ENCODE peak calls at places on chromosomes 1 and 21, in seven cellular contexts. One of them, this sample, is unnamed.

GRCh38 chr1:234529661-234530237 is 50.8 kb upstream of the TARBP1 start:
- DNase-seq in WTC11: no peak
- DNase-seq in choroid plexus epithelial cell: no peak
- DNase-seq in bronchial epithelial cell: no peak
- DNase-seq in hepatocyte: no peak
- DNase-seq in GM12878: no peak
- DNase-seq in IMR-90: no peak
- DNase-seq in this sample: no peak

GRCh38 chr1:41434748-41435449 is 49.6 kb downstream of the EDN2 start:
- DNase-seq in bronchial epithelial cell: no peak
- DNase-seq in IMR-90: no peak
- DNase-seq in choroid plexus epithelial cell: peak
- DNase-seq in hepatocyte: no peak
- DNase-seq in GM12878: no peak
- DNase-seq in WTC11: no peak
- DNase-seq in this sample: no peak

GRCh38 chr1:116763787-116764465 is 9.7 kb downstream of the CD2 start:
- DNase-seq in GM12878: no peak
- DNase-seq in WTC11: peak
- DNase-seq in hepatocyte: peak
- DNase-seq in bronchial epithelial cell: peak
- DNase-seq in IMR-90: no peak
- DNase-seq in choroid plexus epithelial cell: no peak
- DNase-seq in this sample: no peak

GRCh38 chr1:47104816-47105215 is 32.4 kb upstream of the CYP4A22 start:
- DNase-seq in bronchial epithelial cell: peak
- DNase-seq in WTC11: no peak
- DNase-seq in GM12878: no peak
- DNase-seq in IMR-90: no peak
- DNase-seq in choroid plexus epithelial cell: no peak
- DNase-seq in hepatocyte: no peak
- DNase-seq in this sample: no peak

GRCh38 chr1:84634536-84635205 is 55.6 kb downstream of the SSX2IP start:
- DNase-seq in IMR-90: no peak
- DNase-seq in bronchial epithelial cell: peak
- DNase-seq in hepatocyte: peak
- DNase-seq in GM12878: no peak
- DNase-seq in WTC11: no peak
- DNase-seq in choroid plexus epithelial cell: peak
- DNase-seq in this sample: no peak

GRCh38 chr1:234292006-234292405 is 81.2 kb upstream of the COA6 start:
- DNase-seq in choroid plexus epithelial cell: no peak
- DNase-seq in WTC11: no peak
- DNase-seq in GM12878: no peak
- DNase-seq in hepatocyte: no peak
- DNase-seq in IMR-90: no peak
- DNase-seq in bronchial epithelial cell: no peak
- DNase-seq in this sample: no peak

GRCh38 chr1:3771108-3772026 is 1.2 kb upstream of the SMIM1 start:
- DNase-seq in IMR-90: no peak
- DNase-seq in WTC11: no peak
- DNase-seq in GM12878: no peak
- DNase-seq in choroid plexus epithelial cell: no peak
- DNase-seq in bronchial epithelial cell: no peak
- DNase-seq in hepatocyte: no peak
- DNase-seq in this sample: no peak

GRCh38 chr21:35198004-35198403 is 148.9 kb upstream of the RUNX1 start:
- DNase-seq in GM12878: no peak
- DNase-seq in WTC11: no peak
- DNase-seq in choroid plexus epithelial cell: peak
- DNase-seq in bronchial epithelial cell: peak
- DNase-seq in hepatocyte: peak
- DNase-seq in IMR-90: peak
- DNase-seq in this sample: peak

GRCh38 chr1:201429771-201430501 is 8.4 kb upstream of the TNNI1 start:
- DNase-seq in WTC11: no peak
- DNase-seq in hepatocyte: no peak
- DNase-seq in IMR-90: no peak
- DNase-seq in bronchial epithelial cell: no peak
- DNase-seq in choroid plexus epithelial cell: no peak
- DNase-seq in GM12878: no peak
- DNase-seq in this sample: no peak

GRCh38 chr1:112040891-112041740 is 51.6 kb upstream of the KCND3 start:
- DNase-seq in choroid plexus epithelial cell: no peak
- DNase-seq in GM12878: no peak
- DNase-seq in bronchial epithelial cell: no peak
- DNase-seq in hepatocyte: peak
- DNase-seq in WTC11: no peak
- DNase-seq in IMR-90: no peak
- DNase-seq in this sample: no peak

GRCh38 chr1:118158918-118159317 is 26.1 kb downstream of the SPAG17 start:
- DNase-seq in WTC11: no peak
- DNase-seq in choroid plexus epithelial cell: peak
- DNase-seq in hepatocyte: no peak
- DNase-seq in IMR-90: peak
- DNase-seq in GM12878: no peak
- DNase-seq in bronchial epithelial cell: peak
- DNase-seq in this sample: no peak

GRCh38 chr1:20069932-20070331 is at the start of gene PLA2G5:
- DNase-seq in hepatocyte: no peak
- DNase-seq in bronchial epithelial cell: no peak
- DNase-seq in choroid plexus epithelial cell: no peak
- DNase-seq in IMR-90: peak
- DNase-seq in GM12878: no peak
- DNase-seq in WTC11: no peak
- DNase-seq in this sample: no peak

GRCh38 chr1:25744140-25744581 is 55.8 kb upstream of the SELENON start:
- DNase-seq in GM12878: no peak
- DNase-seq in hepatocyte: peak
- DNase-seq in WTC11: peak
- DNase-seq in bronchial epithelial cell: peak
- DNase-seq in choroid plexus epithelial cell: peak
- DNase-seq in IMR-90: peak
- DNase-seq in this sample: peak

GRCh38 chr1:167621780-167622179 is 8.3 kb upstream of the RCSD1 start:
- DNase-seq in IMR-90: no peak
- DNase-seq in hepatocyte: no peak
- DNase-seq in bronchial epithelial cell: no peak
- DNase-seq in WTC11: no peak
- DNase-seq in choroid plexus epithelial cell: no peak
- DNase-seq in GM12878: no peak
- DNase-seq in this sample: no peak

GRCh38 chr1:100862591-100862990 is 32.1 kb downstream of the EXTL2 start:
- DNase-seq in hepatocyte: no peak
- DNase-seq in IMR-90: peak
- DNase-seq in WTC11: no peak
- DNase-seq in bronchial epithelial cell: no peak
- DNase-seq in GM12878: no peak
- DNase-seq in choroid plexus epithelial cell: peak
- DNase-seq in this sample: no peak

GRCh38 chr1:15248238-15248637 is 1.2 kb downstream of the FHAD1 start:
- DNase-seq in hepatocyte: no peak
- DNase-seq in GM12878: no peak
- DNase-seq in bronchial epithelial cell: no peak
- DNase-seq in WTC11: no peak
- DNase-seq in IMR-90: no peak
- DNase-seq in choroid plexus epithelial cell: no peak
- DNase-seq in this sample: no peak

GRCh38 chr1:2966940-2967725 is 54.1 kb upstream of the ACTRT2 start:
- DNase-seq in hepatocyte: no peak
- DNase-seq in bronchial epithelial cell: no peak
- DNase-seq in GM12878: no peak
- DNase-seq in WTC11: no peak
- DNase-seq in IMR-90: no peak
- DNase-seq in choroid plexus epithelial cell: no peak
- DNase-seq in this sample: no peak

GRCh38 chr1:110554871-110555801 is 36.2 kb upstream of the KCNA10 start:
- DNase-seq in hepatocyte: peak
- DNase-seq in bronchial epithelial cell: no peak
- DNase-seq in WTC11: peak
- DNase-seq in GM12878: no peak
- DNase-seq in choroid plexus epithelial cell: peak
- DNase-seq in IMR-90: peak
- DNase-seq in this sample: no peak

GRCh38 chr1:24344090-24344742 is 25.1 kb downstream of the GRHL3 start:
- DNase-seq in hepatocyte: no peak
- DNase-seq in GM12878: no peak
- DNase-seq in WTC11: no peak
- DNase-seq in choroid plexus epithelial cell: no peak
- DNase-seq in IMR-90: no peak
- DNase-seq in bronchial epithelial cell: no peak
- DNase-seq in this sample: no peak

GRCh38 chr1:93051961-93052360 is 27.1 kb upstream of the MTF2 start:
- DNase-seq in GM12878: no peak
- DNase-seq in bronchial epithelial cell: peak
- DNase-seq in choroid plexus epithelial cell: peak
- DNase-seq in IMR-90: no peak
- DNase-seq in WTC11: no peak
- DNase-seq in hepatocyte: no peak
- DNase-seq in this sample: no peak

DNA sequence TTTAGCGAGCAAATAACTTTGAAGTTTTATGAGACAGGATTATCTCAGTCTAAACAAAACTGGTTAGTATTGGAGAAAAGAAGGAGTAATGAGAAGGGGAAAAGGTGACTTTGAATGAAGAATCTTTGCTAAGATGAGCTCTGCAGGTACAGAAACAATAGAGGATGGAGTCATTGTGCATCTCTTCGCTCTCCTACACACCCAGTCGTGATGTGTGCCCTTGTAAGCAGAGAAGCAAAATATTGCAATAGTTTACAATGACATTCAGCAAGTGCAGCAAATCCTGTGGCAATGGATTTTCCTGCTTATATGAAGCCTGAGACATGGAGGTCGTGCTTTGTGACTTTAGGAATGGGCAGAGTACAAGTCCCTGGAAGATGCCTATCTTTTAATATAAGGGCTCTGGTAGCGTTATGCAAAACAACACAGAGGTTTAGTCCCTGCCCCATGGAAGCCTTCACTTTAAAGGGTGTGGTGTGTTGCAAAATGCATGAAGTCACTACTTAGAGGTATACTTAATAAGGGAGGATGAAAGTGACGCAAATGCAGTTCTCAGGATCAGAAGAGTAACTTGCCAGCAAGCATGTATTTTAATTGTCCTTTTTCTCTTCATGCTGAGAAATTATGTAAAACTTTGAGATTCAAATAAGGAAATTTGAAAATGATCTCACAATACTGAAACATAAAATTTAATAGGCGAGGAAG is 88.0 kb upstream of the IVNS1ABP start:
- DNase-seq in choroid plexus epithelial cell: no peak
- DNase-seq in IMR-90: no peak
- DNase-seq in bronchial epithelial cell: peak
- DNase-seq in GM12878: no peak
- DNase-seq in WTC11: no peak
- DNase-seq in hepatocyte: no peak
- DNase-seq in this sample: no peak
- TF ChIP-seq CTCF in choroid plexus epithelial cell: no peak
- TF ChIP-seq CTCF in IMR-90: no peak
- TF ChIP-seq CTCF in bronchial epithelial cell: no peak
- TF ChIP-seq CTCF in GM12878: no peak
- TF ChIP-seq CTCF in WTC11: no peak
- TF ChIP-seq CTCF in hepatocyte: no peak
- TF ChIP-seq CTCF in this sample: no peak

GRCh38 chr1:36175137-36176095 is 19.5 kb downstream of the MAP7D1 start:
- DNase-seq in WTC11: no peak
- DNase-seq in GM12878: no peak
- DNase-seq in hepatocyte: no peak
- DNase-seq in choroid plexus epithelial cell: peak
- DNase-seq in IMR-90: peak
- DNase-seq in bronchial epithelial cell: no peak
- DNase-seq in this sample: no peak

GRCh38 chr1:36177589-36178463 is 21.9 kb downstream of the MAP7D1 start:
- DNase-seq in bronchial epithelial cell: no peak
- DNase-seq in IMR-90: no peak
- DNase-seq in WTC11: peak
- DNase-seq in GM12878: no peak
- DNase-seq in choroid plexus epithelial cell: no peak
- DNase-seq in hepatocyte: no peak
- DNase-seq in this sample: no peak

GRCh38 chr1:36176151-36176949 is 20.4 kb downstream of the MAP7D1 start:
- DNase-seq in choroid plexus epithelial cell: no peak
- DNase-seq in IMR-90: no peak
- DNase-seq in GM12878: no peak
- DNase-seq in WTC11: peak
- DNase-seq in bronchial epithelial cell: no peak
- DNase-seq in hepatocyte: no peak
- DNase-seq in this sample: no peak

GRCh38 chr1:36179220-36179600 is 23.2 kb downstream of the MAP7D1 start:
- DNase-seq in choroid plexus epithelial cell: no peak
- DNase-seq in IMR-90: no peak
- DNase-seq in WTC11: no peak
- DNase-seq in GM12878: no peak
- DNase-seq in bronchial epithelial cell: no peak
- DNase-seq in hepatocyte: no peak
- DNase-seq in this sample: no peak

GRCh38 chr1:36178479-36179219 is 22.7 kb downstream of the MAP7D1 start:
- DNase-seq in hepatocyte: peak
- DNase-seq in choroid plexus epithelial cell: no peak
- DNase-seq in WTC11: peak
- DNase-seq in GM12878: no peak
- DNase-seq in IMR-90: no peak
- DNase-seq in bronchial epithelial cell: no peak
- DNase-seq in this sample: no peak
- TF ChIP-seq CTCF in hepatocyte: no peak
- TF ChIP-seq CTCF in choroid plexus epithelial cell: no peak
- TF ChIP-seq CTCF in WTC11: no peak
- TF ChIP-seq CTCF in GM12878: no peak
- TF ChIP-seq CTCF in IMR-90: no peak
- TF ChIP-seq CTCF in bronchial epithelial cell: no peak
- TF ChIP-seq CTCF in this sample: no peak

DNA sequence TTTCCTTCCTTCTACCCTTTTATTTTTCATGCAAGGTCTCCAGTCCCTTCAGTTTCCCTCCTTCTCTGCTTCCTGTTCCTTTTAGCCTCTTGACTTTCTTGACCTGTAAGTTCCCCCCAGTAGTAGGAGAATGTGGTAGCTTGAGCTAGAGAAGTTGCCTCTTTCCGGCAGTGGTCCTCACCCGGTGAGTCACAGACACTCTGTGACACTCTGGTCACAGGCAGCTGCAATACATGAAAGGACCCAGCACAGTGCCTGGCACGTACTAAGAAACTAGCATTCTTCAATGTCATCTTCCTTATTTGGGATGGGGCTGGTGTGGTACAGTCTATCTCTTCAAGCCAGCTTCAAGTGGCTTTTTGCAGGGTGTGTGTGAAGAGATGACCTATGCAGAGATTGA is 16.0 kb downstream of the PFKFB2 start:
- DNase-seq in IMR-90: no peak
- DNase-seq in GM12878: no peak
- DNase-seq in bronchial epithelial cell: no peak
- DNase-seq in WTC11: no peak
- DNase-seq in choroid plexus epithelial cell: no peak
- DNase-seq in hepatocyte: no peak
- DNase-seq in this sample: no peak
- TF ChIP-seq CTCF in IMR-90: no peak
- TF ChIP-seq CTCF in GM12878: no peak
- TF ChIP-seq CTCF in bronchial epithelial cell: no peak
- TF ChIP-seq CTCF in WTC11: no peak
- TF ChIP-seq CTCF in choroid plexus epithelial cell: no peak
- TF ChIP-seq CTCF in hepatocyte: no peak
- TF ChIP-seq CTCF in this sample: no peak

GRCh38 chr1:170273556-170274501 is 128.1 kb downstream of the NTMT2 start:
- DNase-seq in bronchial epithelial cell: no peak
- DNase-seq in hepatocyte: no peak
- DNase-seq in choroid plexus epithelial cell: no peak
- DNase-seq in WTC11: no peak
- DNase-seq in GM12878: peak
- DNase-seq in IMR-90: no peak
- DNase-seq in this sample: no peak

GRCh38 chr1:170277985-170278384 is 132.2 kb downstream of the NTMT2 start:
- DNase-seq in bronchial epithelial cell: no peak
- DNase-seq in choroid plexus epithelial cell: no peak
- DNase-seq in IMR-90: no peak
- DNase-seq in WTC11: no peak
- DNase-seq in GM12878: no peak
- DNase-seq in hepatocyte: no peak
- DNase-seq in this sample: no peak
- TF ChIP-seq CTCF in bronchial epithelial cell: no peak
- TF ChIP-seq CTCF in choroid plexus epithelial cell: no peak
- TF ChIP-seq CTCF in IMR-90: no peak
- TF ChIP-seq CTCF in WTC11: no peak
- TF ChIP-seq CTCF in GM12878: no peak
- TF ChIP-seq CTCF in hepatocyte: no peak
- TF ChIP-seq CTCF in this sample: no peak

This sample was measured in HFF-Myc.